ENCODE peak calls at places on chromosomes 12 and 14, in four cellular contexts. L is tibial artery, V is choroid plexus epithelial cell, Y is ovary. N is an unnamed sample.

GRCh38 chr14:94132285-94132887 is 3.0 kb upstream of the IFI27L2 start:
- DNase-seq in V (peak; percentile 81), Y (no peak), L (no peak), N (no peak)

GRCh38 chr12:26658991-26659390 is 174.0 kb downstream of the ITPR2 start:
- DNase-seq in Y (no peak), L (no peak), V (peak; percentile 74), N (no peak)

GRCh38 chr12:48105321-48105866 is 485 bp downstream of the SENP1 start:
- DNase-seq in L (no peak), V (peak; percentile 38), Y (no peak), N (no peak)

GRCh38 chr12:126518596-126519200 is 1453.5 kb downstream of the AACS start:
- DNase-seq in V (peak; percentile 1), L (no peak), Y (no peak), N (no peak)

GRCh38 chr12:118357327-118358007 is 15.2 kb downstream of the TAOK3 start:
- DNase-seq in L (no peak), V (peak; percentile 71), Y (no peak), N (peak; percentile 85)

GRCh38 chr12:62862259-62862881 is 72.6 kb downstream of the PPM1H start:
- DNase-seq in L (no peak), V (peak; percentile 58), Y (no peak), N (no peak)

GRCh38 chr12:113781415-113782198 is 184.5 kb downstream of the RBM19 start:
- DNase-seq in V (no peak), Y (no peak), L (no peak), N (no peak)

GRCh38 chr12:10140001-10140400 is 10.0 kb upstream of the CLEC7A start:
- DNase-seq in L (no peak), Y (no peak), V (peak; percentile 87), N (peak; percentile 57)

GRCh38 chr12:127145929-127146789 is 1120.8 kb upstream of the TMEM132C start:
- DNase-seq in L (no peak), Y (peak; percentile 87), V (peak; percentile 69), N (no peak)

GRCh38 chr14:87133073-87133815 is 859.7 kb downstream of the GALC start:
- DNase-seq in Y (no peak), L (no peak), V (no peak), N (no peak)

GRCh38 chr12:86193931-86194330 is 62.3 kb downstream of the MGAT4C start:
- DNase-seq in Y (no peak), L (no peak), V (peak; percentile 43), N (no peak)

GRCh38 chr12:91327889-91328288 is 145.3 kb upstream of the DCN start:
- DNase-seq in V (no peak), Y (no peak), L (no peak), N (no peak)

GRCh38 chr14:106766145-106766544 is 1239.8 kb downstream of the TMEM121 start:
- DNase-seq in L (no peak), V (no peak), Y (no peak), N (no peak)

GRCh38 chr14:84131924-84132323 is 1398.0 kb upstream of the FLRT2 start:
- DNase-seq in V (no peak), Y (no peak), L (no peak), N (no peak)

DNA sequence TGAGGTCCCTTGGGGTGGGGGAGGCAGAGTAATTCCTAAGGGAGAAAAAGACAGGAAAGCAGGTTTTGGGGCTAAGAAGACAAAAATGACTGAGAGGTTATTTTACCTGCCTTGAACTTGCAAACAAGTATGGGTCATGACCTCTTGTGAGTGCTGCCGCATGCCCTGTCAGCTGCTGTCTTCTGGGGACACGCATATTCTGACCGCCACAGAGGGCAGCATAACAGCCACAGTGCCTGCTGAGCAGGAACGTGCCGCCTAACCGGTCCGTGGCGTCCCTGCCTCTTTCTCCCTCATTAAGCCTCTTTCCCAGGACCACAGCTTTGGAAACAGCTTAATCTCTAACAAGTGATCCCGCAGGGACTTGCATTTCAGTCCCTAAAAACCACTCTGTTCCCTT is 51.3 kb upstream of the KCNA1 start:
- DNase-seq in Y (no peak), V (no peak), L (no peak), N (no peak)
- TF ChIP-seq CTCF in Y (no peak), V (no peak), L (no peak), N (no peak)

GRCh38 chr14:91416744-91417133 is 881 bp downstream of the CCDC88C start:
- DNase-seq in Y (no peak), V (no peak), L (no peak), N (no peak)

GRCh38 chr14:91418387-91419043 is 895 bp upstream of the CCDC88C start:
- DNase-seq in Y (peak; percentile 71), V (peak; percentile 51), L (no peak), N (peak; percentile 60)

GRCh38 chr14:91415794-91416743 is 1.6 kb downstream of the CCDC88C start:
- DNase-seq in V (no peak), Y (no peak), L (no peak), N (no peak)

GRCh38 chr14:91417983-91418386 is 365 bp upstream of the CCDC88C start:
- DNase-seq in Y (peak; percentile 35), V (no peak), L (no peak), N (no peak)

GRCh38 chr14:91417134-91417982 is at the start of gene CCDC88C:
- DNase-seq in V (no peak), Y (peak; percentile 43), L (no peak), N (peak; percentile 60)
- TF ChIP-seq CTCF in V (no peak), Y (no peak), L (no peak), N (no peak)

DNA sequence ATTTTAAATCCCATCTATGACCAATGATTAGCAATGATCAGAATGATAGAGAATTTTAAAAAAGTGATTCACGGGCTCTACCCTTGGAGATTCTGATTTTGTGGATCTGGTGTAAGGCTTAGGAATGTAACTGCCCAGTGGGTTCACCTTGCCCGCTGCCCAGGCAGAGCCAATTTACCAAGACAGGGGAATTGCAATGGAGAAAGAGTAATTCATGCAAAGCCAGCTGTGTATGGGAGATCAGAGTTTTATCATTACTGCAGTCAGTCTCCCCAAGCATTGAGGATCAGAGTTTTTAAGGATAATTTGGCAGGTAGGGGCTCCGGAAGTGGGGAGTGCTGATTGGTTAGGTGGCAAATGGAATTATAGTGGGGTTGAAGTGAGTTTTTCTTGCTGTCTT is 480.6 kb downstream of the ATP23 start:
- DNase-seq in Y (no peak), V (no peak), L (no peak), N (no peak)
- TF ChIP-seq CTCF in Y (no peak), V (no peak), L (no peak), N (no peak)

GRCh38 chr12:16939871-16940306 is 333.9 kb upstream of the LMO3 start:
- DNase-seq in V (peak; percentile 72), L (no peak), Y (no peak), N (no peak)
- TF ChIP-seq CTCF in V (peak; percentile 65), L (no peak), Y (no peak), N (peak; percentile 29)

GRCh38 chr14:91153360-91153759 is 39.5 kb downstream of the DGLUCY start:
- DNase-seq in Y (no peak), L (no peak), V (no peak), N (no peak)

GRCh38 chr14:91158091-91158790 is 44.4 kb downstream of the DGLUCY start:
- DNase-seq in Y (no peak), L (no peak), V (no peak), N (no peak)

GRCh38 chr14:91154851-91155625 is 41.2 kb downstream of the DGLUCY start:
- DNase-seq in L (no peak), V (peak; percentile 26), Y (no peak), N (no peak)

GRCh38 chr14:91152499-91152898 is 38.6 kb downstream of the DGLUCY start:
- DNase-seq in L (no peak), Y (no peak), V (no peak), N (no peak)

DNA sequence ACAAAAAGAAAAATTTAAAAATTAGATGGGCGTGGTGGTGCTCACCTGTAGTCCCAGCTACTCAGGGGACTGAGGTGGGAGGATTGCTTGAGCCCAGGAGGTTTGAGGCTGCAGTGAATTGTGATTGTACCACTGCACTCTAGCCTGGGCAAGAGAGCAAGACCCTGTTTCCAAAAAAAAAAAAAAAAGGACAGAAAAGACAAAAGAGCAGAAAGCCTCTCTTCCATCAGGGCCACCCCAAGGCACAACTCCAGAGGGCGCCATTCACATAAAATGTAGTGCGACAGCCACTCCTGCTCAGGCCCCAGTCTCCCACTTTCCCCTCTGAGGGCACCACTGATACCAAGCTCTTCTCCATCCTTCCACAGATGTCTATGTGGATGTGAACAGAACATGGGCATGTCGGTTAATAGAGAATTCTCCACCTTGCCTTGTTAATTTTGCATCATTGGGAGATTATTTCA is 41.8 kb downstream of the DGLUCY start:
- DNase-seq in V (no peak), L (no peak), Y (no peak), N (no peak)
- TF ChIP-seq CTCF in V (no peak), L (no peak), Y (no peak), N (no peak)

DNA sequence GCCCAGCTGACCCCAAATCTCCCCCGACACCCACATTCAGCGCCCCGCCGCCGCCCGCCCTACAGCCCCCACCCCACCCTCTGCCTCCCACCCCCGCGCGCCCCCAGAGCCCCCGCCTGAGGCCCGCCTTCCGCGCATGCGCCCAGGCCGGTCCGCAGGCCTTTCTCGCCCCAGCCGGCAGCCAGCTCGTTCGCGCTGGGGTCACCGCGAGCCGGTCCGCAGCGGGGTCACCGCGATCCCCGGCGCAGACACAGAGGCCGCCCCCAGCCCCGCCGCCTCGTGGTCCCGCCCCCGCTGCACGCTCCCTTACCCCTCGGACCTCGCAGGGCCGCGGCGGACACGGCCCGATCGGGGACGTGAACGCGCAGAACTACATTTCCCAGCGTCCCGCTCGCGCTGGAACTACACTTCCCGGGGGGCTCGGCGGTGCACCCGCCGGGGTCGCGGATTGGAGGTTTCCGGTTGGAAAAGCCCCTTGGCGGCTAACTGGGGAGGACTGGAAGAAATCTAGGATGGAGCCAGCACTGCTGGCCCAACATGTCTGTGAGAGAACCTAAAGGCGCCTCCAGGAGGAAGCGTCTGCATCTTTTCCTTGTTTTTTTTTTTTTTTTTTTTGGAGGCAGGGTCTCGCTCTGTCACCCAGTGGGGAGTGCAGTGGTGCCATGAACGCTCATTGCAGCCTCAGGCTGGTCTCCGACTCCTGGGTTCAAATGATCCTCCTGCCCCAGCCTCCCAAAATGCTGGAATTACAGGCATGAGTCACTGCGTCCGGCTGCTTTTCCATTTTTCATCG is at the start of gene ZNF605:
- DNase-seq in L (peak; percentile 91), Y (peak; percentile 90), V (peak; percentile 96), N (peak; percentile 68)
- TF ChIP-seq CTCF in L (no peak), Y (no peak), V (no peak), N (no peak)

GRCh38 chr14:68653754-68654153 is 139.1 kb downstream of the ZFP36L1 start:
- DNase-seq in L (peak; percentile 48), Y (no peak), V (no peak), N (no peak)
- TF ChIP-seq CTCF in L (no peak), Y (no peak), V (no peak), N (no peak)

N was measured in CD14-positive monocyte.